ENCODE peak calls at places on chromosome 5, in four cellular contexts. B, J, F and Y are unnamed samples.

GRCh38 chr5:133396187-133396621 is 216.1 kb downstream of the FSTL4 start:
- DNase-seq in B (no peak), J (no peak), F (no peak), Y (no peak)

GRCh38 chr5:36878421-36879088 is 2.0 kb downstream of the NIPBL start:
- DNase-seq in J (peak; percentile 37), F (no peak), B (peak; percentile 57), Y (peak; percentile 54)

GRCh38 chr5:73748510-73749410 is 122.8 kb downstream of the ARHGEF28 start:
- DNase-seq in F (no peak), J (no peak), B (peak; percentile 53), Y (peak; percentile 89)

GRCh38 chr5:55429707-55430253 is 105.0 kb downstream of the PLPP1 start:
- DNase-seq in J (no peak), B (no peak), F (no peak), Y (no peak)

GRCh38 chr5:55456216-55456895 is 78.4 kb downstream of the PLPP1 start:
- DNase-seq in J (no peak), F (no peak), B (peak; percentile 79), Y (no peak)

GRCh38 chr5:42592401-42592800 is 164.2 kb upstream of the CCDC152 start:
- DNase-seq in B (no peak), F (no peak), J (no peak), Y (no peak)

GRCh38 chr5:79172269-79172668 is 60.7 kb downstream of the BHMT start:
- DNase-seq in F (no peak), J (no peak), B (no peak), Y (no peak)

GRCh38 chr5:2149196-2149541 is 266.4 kb upstream of the IRX4 start:
- DNase-seq in J (no peak), F (no peak), B (no peak), Y (no peak)

GRCh38 chr5:3029396-3029795 is 277.9 kb upstream of the IRX2 start:
- DNase-seq in F (no peak), J (no peak), B (no peak), Y (no peak)

GRCh38 chr5:65299841-65300240 is 181.9 kb downstream of the ADAMTS6 start:
- DNase-seq in B (peak; percentile 97), J (no peak), F (no peak), Y (no peak)

GRCh38 chr5:154611341-154611767 is 133.3 kb upstream of the HAND1 start:
- DNase-seq in F (no peak), J (no peak), B (peak; percentile 18), Y (peak; percentile 14)

GRCh38 chr5:41270423-41271251 is 57.3 kb upstream of the C6 start:
- DNase-seq in F (no peak), J (no peak), B (peak; percentile 76), Y (peak; percentile 43)

GRCh38 chr5:57298985-57299491 is 125.2 kb downstream of the GPBP1 start:
- DNase-seq in F (peak; percentile 32), J (peak; percentile 68), B (peak; percentile 86), Y (peak; percentile 89)

GRCh38 chr5:173196133-173196952 is 38.7 kb downstream of the NKX2-5 start:
- DNase-seq in J (no peak), F (no peak), B (no peak), Y (no peak)

GRCh38 chr5:14156611-14157493 is 13.7 kb downstream of the TRIO start:
- DNase-seq in B (peak; percentile 99), F (peak; percentile 67), J (no peak), Y (peak; percentile 91)

GRCh38 chr5:141849371-141850182 is 28.6 kb downstream of the PCDH1 start:
- DNase-seq in J (peak; percentile 92), F (no peak), B (peak; percentile 51), Y (peak; percentile 87)
- TF ChIP-seq POLR2A in J (peak; percentile 89), F (peak; percentile 74), B (peak; percentile 51), Y (peak; percentile 61)

GRCh38 chr5:53571403-53571802 is 11.0 kb downstream of the NDUFS4 start:
- DNase-seq in B (no peak), J (no peak), F (no peak), Y (no peak)

GRCh38 chr5:53568868-53569267 is 8.4 kb downstream of the NDUFS4 start:
- DNase-seq in J (no peak), F (no peak), B (peak; percentile 23), Y (peak; percentile 12)

DNA sequence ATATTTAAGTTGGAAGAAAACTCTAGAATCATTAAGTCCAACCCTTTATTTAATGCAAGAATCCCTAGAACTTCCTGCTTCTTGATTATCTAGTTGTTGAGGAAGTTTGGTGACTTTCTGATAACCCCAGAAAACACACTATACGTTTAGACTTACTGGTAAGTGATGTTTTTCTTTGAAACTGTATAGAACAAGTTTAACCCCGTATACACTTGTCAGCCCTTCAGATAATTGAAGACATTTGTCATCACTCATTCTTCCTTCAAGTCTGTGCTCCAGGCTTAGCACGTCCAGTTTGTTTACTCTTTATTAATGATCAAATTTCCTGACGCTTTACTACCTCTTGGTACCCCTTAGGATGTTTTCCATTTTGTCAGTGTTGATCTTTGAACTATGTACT is 9.0 kb downstream of the NDUFS4 start:
- DNase-seq in J (no peak), F (no peak), B (no peak), Y (peak; percentile 49)
- H3K4me3 ChIP-seq in J (no peak overlapping the region), F (no peak overlapping the region), B (no peak overlapping the region), Y (no peak overlapping the region)

DNA sequence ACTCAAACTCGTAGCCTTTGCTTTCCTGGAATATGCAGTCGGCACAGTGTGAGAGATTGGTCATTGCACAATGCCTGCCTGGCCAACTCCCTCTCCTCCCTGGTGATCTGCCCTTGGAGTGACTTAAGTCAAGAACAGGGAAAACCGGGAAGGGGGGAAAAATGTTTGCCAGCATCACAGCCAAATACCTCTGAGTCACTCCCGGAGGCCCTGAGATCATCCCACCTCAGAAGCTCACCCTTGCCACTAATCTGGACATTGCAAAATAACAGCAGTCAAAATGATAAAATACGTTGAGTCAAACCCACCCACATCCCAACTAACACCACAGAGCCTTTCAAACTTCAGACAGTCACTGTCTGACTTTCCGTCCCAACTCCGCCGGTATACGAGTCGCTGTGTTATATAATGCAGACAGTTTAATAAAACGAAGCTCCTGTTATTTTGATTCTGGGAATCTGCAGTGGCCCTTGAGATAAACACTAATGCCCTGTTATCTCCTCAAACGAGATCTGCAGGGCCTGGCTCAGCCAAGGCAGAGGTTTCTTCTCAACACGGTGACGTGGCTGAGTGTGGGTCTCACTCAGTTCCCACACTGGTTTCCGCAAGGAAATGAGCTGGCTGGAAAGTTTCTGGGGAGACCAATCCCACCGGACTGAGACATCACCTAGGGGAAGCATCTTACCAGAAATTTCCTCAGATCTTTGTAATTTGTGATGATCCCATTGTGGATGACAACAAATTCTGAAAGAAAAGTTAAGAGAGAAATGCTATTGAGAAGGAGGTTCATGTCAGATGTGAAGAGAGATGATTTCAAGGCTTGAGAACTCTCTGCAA is 22.1 kb downstream of the GFPT2 start:
- DNase-seq in B (peak; percentile 99), J (no peak), F (no peak), Y (peak; percentile 41)
- TF ChIP-seq FOS in B (peak; percentile 99), J (no peak), F (no peak), Y (no peak)

DNA sequence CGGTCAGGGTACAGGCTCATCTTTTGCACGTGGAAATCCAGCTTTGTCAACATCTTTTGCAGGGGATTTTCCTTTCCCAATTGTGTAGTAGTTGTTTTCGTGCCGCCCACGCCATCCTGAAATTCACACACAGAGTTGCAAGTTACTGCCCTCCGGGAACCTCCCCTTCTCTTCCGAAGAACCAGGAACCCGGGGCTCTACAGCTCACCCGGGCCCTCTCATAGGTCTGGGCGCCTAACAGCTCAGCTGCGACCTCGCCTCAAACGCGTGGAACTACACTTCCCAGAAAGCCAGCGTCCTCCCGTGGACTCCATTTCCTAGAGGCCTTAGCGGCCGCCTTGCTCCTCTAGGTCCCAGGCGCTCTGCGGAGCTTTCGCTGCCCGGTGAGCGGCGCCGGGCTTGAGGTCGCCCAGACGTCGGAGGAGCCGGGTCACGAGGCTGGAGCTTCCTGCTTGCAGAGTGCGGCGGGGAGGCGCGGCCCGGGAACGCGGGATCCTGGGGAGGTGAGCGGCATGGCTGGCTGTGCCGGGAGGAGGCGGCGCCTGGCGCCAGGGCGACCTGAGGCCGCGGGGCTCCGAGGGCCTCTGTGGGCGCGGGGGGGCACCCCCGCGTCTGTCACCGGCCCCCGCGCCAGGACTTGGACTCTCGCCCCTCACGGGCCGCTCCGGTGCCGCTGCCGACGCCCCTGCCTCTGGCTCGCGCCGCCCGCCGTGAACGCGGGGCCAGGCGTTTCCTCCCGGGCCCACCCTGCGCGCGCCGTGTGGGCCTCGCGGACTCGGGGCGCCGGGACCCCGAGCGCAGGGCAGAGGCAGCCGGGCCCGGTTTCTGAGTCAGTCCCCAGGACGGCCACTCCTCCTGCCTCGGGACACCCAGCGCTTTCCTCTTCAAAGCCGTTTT is at the start of gene ZNF354B:
- DNase-seq in J (peak; percentile 81), F (peak; percentile 76), B (peak; percentile 92), Y (peak; percentile 98)
- TF ChIP-seq POLR2A in J (peak; percentile 81), F (peak; percentile 87), B (peak; percentile 50), Y (peak; percentile 63)

DNA sequence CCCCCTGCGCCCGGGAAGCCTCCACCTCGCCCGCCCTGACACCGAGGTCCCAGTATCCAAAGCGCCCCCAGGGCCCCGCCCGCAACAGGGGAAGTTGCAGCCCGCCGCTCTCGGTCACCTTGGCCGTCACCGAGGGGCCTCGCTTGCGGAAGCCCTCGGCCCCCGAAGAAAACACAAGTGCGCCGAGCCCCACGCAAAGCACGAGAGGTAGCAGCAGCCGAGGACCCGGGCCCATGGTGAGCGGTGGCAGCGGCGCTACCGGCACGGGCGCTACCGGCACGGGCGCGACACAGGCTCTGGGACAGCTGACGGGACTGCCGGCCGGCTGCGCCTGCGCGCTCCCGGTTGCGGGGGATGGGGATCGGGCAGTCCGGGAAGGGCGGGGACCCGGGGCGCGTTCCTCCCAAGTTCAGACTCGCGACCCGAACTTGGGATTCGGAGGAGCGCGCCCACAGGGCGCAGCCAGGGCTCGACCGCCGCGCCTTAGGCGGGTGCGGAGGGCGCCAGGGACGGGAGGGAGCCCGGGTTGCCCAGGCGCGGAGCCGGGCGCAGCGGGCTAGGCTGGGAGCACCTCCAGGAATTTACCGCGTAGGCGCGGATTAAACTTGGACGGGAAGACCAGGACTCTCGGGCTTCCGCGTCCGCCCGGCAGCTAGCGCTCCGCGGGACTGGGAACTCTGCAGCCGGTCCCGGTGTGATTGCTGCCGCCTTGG is at the start of gene PPIC:
- DNase-seq in B (peak; percentile 71), F (no peak), J (peak; percentile 83), Y (peak; percentile 86)
- H3K4me3 ChIP-seq in B (peak within 1 kb of the TSS; percentile 79), F (peak within 1 kb of the TSS; percentile 70), J (peak within 1 kb of the TSS; percentile 55), Y (peak within 1 kb of the TSS; percentile 77)

DNA sequence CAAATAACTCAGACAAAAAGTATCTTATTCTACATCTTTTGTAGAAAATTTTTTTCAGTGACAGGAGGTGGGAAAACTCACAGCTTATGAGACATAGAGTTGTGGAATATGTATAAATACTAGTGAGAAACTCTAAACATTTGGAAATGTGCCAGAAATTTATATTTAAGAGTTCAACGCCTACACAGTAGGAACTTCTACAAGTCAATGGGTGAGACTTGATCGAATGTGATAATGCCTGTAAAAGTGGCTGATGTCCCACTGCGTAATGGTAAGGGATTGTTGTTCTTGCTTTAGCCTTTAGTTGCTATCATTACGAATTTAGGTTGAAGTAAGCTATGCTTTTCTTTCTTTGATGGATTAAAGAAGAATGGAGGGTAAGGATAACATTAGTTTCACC is 40.0 kb upstream of the RICTOR start:
- DNase-seq in B (no peak), F (no peak), J (no peak), Y (no peak)
- TF ChIP-seq FOS in B (no peak), F (no peak), J (no peak), Y (no peak)

DNA sequence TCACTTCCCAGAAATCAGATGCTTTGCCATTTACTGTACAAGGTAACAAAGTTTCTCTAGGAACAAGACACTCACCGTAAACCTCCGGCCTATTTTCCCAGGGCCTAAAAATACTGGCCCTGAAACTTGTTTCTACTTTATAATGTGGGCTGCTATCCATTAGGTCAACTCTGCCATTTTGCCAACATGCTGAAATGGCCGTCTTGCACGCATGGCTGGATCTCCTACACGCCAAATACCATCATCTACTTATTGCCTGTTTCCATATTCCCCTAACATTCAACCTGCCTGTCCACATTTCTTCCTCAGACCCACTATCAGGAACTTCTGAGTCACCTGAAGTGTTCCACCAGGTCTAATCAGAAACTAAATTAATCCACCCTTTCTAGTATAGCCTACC is 4.7 kb downstream of the TBCA start:
- DNase-seq in J (no peak), F (no peak), B (no peak), Y (no peak)
- TF ChIP-seq POLR2A in J (no peak), F (no peak), B (no peak), Y (no peak)

GRCh38 chr5:123094919-123095693 is 6.1 kb downstream of the PRDM6 start:
- DNase-seq in F (no peak), J (no peak), B (peak; percentile 18), Y (no peak)
- H3K4me3 ChIP-seq in F (no peak overlapping the region), J (no peak overlapping the region), B (no peak overlapping the region), Y (no peak overlapping the region)